ENCODE peak calls at places on chromosome 1, in six cellular contexts. One of them, this sample, is unnamed.

GRCh38 chr1:36248250-36248894 is 24.1 kb downstream of the THRAP3 start:
- DNase-seq in esophagus squamous epithelium: no peak
- DNase-seq in sigmoid colon: peak; percentile 90
- DNase-seq in spleen: no peak
- DNase-seq in A549: peak; percentile 30
- DNase-seq in transverse colon: peak; percentile 53
- DNase-seq in this sample: peak; percentile 69

GRCh38 chr1:203140076-203140475 is 12.6 kb downstream of the ADORA1 start:
- DNase-seq in transverse colon: no peak
- DNase-seq in A549: no peak
- DNase-seq in sigmoid colon: no peak
- DNase-seq in esophagus squamous epithelium: no peak
- DNase-seq in spleen: peak; percentile 34
- DNase-seq in this sample: no peak

GRCh38 chr1:105793541-105794146 is 1262.8 kb upstream of the PRMT6 start:
- DNase-seq in transverse colon: peak; percentile 27
- DNase-seq in A549: no peak
- DNase-seq in sigmoid colon: no peak
- DNase-seq in spleen: no peak
- DNase-seq in esophagus squamous epithelium: no peak
- DNase-seq in this sample: peak; percentile 50

GRCh38 chr1:112466078-112466660 is 42.6 kb upstream of the WNT2B start:
- DNase-seq in transverse colon: peak; percentile 96
- DNase-seq in A549: peak; percentile 43
- DNase-seq in esophagus squamous epithelium: peak; percentile 77
- DNase-seq in spleen: peak; percentile 97
- DNase-seq in sigmoid colon: peak; percentile 98
- DNase-seq in this sample: peak; percentile 97

GRCh38 chr1:241990040-241990439 is 8.9 kb downstream of the MAP1LC3C start:
- DNase-seq in sigmoid colon: peak; percentile 94
- DNase-seq in spleen: no peak
- DNase-seq in esophagus squamous epithelium: no peak
- DNase-seq in transverse colon: peak; percentile 61
- DNase-seq in A549: peak; percentile 72
- DNase-seq in this sample: peak; percentile 48

GRCh38 chr1:192350351-192350750 is 33.6 kb downstream of the RGS21 start:
- DNase-seq in A549: no peak
- DNase-seq in sigmoid colon: no peak
- DNase-seq in spleen: no peak
- DNase-seq in transverse colon: no peak
- DNase-seq in esophagus squamous epithelium: no peak
- DNase-seq in this sample: no peak

GRCh38 chr1:98389809-98390208 is 271.7 kb upstream of the SNX7 start:
- DNase-seq in A549: no peak
- DNase-seq in transverse colon: no peak
- DNase-seq in spleen: no peak
- DNase-seq in esophagus squamous epithelium: no peak
- DNase-seq in sigmoid colon: no peak
- DNase-seq in this sample: no peak

GRCh38 chr1:118148034-118148433 is 37.0 kb downstream of the SPAG17 start:
- DNase-seq in sigmoid colon: no peak
- DNase-seq in esophagus squamous epithelium: no peak
- DNase-seq in transverse colon: no peak
- DNase-seq in A549: no peak
- DNase-seq in spleen: no peak
- DNase-seq in this sample: no peak

GRCh38 chr1:210024996-210025395 is 87.0 kb downstream of the SYT14 start:
- DNase-seq in esophagus squamous epithelium: no peak
- DNase-seq in spleen: no peak
- DNase-seq in A549: no peak
- DNase-seq in transverse colon: no peak
- DNase-seq in sigmoid colon: no peak
- DNase-seq in this sample: no peak

GRCh38 chr1:75133754-75134655 is at the start of gene LHX8:
- DNase-seq in esophagus squamous epithelium: no peak
- DNase-seq in sigmoid colon: no peak
- DNase-seq in A549: no peak
- DNase-seq in transverse colon: no peak
- DNase-seq in spleen: no peak
- DNase-seq in this sample: no peak
- H3K4me1 ChIP-seq in esophagus squamous epithelium: peaks cover 35% of the 10 kb centered on the region
- H3K4me1 ChIP-seq in sigmoid colon: peaks cover 43% of the 10 kb centered on the region
- H3K4me1 ChIP-seq in A549: no peaks in the 10 kb centered on the region
- H3K4me1 ChIP-seq in transverse colon: peaks cover 11% of the 10 kb centered on the region
- H3K4me1 ChIP-seq in spleen: peaks cover 24% of the 10 kb centered on the region
- H3K4me1 ChIP-seq in this sample: peaks cover 29% of the 10 kb centered on the region

DNA sequence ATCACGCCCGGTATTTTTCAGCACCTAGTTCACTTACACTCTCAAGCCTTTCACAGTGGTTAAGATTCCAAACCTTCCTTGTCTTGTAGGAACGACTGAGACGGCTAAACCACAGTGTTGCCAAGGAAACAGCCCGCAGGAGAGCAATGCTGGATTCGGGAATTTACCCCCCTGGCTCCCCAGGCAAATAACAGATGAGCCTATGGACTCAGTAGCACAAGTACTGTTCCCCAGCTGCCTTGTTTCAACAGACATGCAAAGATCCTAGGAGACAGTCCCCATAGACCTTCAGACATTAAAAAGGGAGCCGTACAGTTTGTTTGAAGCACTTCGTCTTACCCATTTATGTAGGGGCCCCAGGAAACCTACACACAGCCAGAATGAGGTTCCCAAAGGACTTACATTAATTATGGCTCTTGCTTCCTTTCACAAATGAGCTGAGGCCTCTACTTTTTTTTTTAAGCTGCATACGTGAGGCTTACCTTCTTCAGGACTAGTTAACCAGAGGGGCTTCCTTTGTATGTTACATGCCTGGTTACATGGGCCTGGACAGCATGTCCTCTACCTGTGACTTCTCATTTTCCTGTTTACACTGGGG is 2.7 kb downstream of the SNAPIN start:
- DNase-seq in transverse colon: no peak
- DNase-seq in esophagus squamous epithelium: no peak
- DNase-seq in spleen: no peak
- DNase-seq in sigmoid colon: no peak
- DNase-seq in A549: no peak
- DNase-seq in this sample: no peak
- TF ChIP-seq POLR2A in transverse colon: no peak
- TF ChIP-seq POLR2A in esophagus squamous epithelium: no peak
- TF ChIP-seq POLR2A in spleen: no peak
- TF ChIP-seq POLR2A in sigmoid colon: no peak
- TF ChIP-seq POLR2A in A549: no peak
- TF ChIP-seq POLR2A in this sample: no peak

GRCh38 chr1:8394456-8395321 is 76.8 kb downstream of the SLC45A1 start:
- DNase-seq in A549: no peak
- DNase-seq in esophagus squamous epithelium: no peak
- DNase-seq in transverse colon: no peak
- DNase-seq in spleen: no peak
- DNase-seq in sigmoid colon: no peak
- DNase-seq in this sample: no peak
- H3K4me1 ChIP-seq in A549: peaks cover 43% of the 10 kb centered on the region
- H3K4me1 ChIP-seq in esophagus squamous epithelium: peaks cover 76% of the 10 kb centered on the region
- H3K4me1 ChIP-seq in transverse colon: peaks cover 69% of the 10 kb centered on the region
- H3K4me1 ChIP-seq in spleen: peaks cover 90% of the 10 kb centered on the region
- H3K4me1 ChIP-seq in sigmoid colon: peaks cover 86% of the 10 kb centered on the region
- H3K4me1 ChIP-seq in this sample: peaks cover 46% of the 10 kb centered on the region

GRCh38 chr1:160631983-160632625 is 14.7 kb downstream of the SLAMF1 start:
- DNase-seq in sigmoid colon: no peak
- DNase-seq in transverse colon: no peak
- DNase-seq in spleen: no peak
- DNase-seq in A549: no peak
- DNase-seq in esophagus squamous epithelium: no peak
- DNase-seq in this sample: no peak
- TF ChIP-seq POLR2A in sigmoid colon: no peak
- TF ChIP-seq POLR2A in transverse colon: no peak
- TF ChIP-seq POLR2A in spleen: no peak
- TF ChIP-seq POLR2A in A549: no peak
- TF ChIP-seq POLR2A in esophagus squamous epithelium: no peak
- TF ChIP-seq POLR2A in this sample: no peak

GRCh38 chr1:111218947-111219346 is 8.6 kb upstream of the CHI3L2 start:
- DNase-seq in A549: no peak
- DNase-seq in sigmoid colon: no peak
- DNase-seq in esophagus squamous epithelium: no peak
- DNase-seq in transverse colon: no peak
- DNase-seq in spleen: no peak
- DNase-seq in this sample: no peak
- H3K4me1 ChIP-seq in A549: no peaks in the 10 kb centered on the region
- H3K4me1 ChIP-seq in sigmoid colon: no peaks in the 10 kb centered on the region
- H3K4me1 ChIP-seq in esophagus squamous epithelium: peaks cover 69% of the 10 kb centered on the region
- H3K4me1 ChIP-seq in transverse colon: peaks cover 19% of the 10 kb centered on the region
- H3K4me1 ChIP-seq in spleen: peaks cover 99% of the 10 kb centered on the region
- H3K4me1 ChIP-seq in this sample: peaks cover 9% of the 10 kb centered on the region

DNA sequence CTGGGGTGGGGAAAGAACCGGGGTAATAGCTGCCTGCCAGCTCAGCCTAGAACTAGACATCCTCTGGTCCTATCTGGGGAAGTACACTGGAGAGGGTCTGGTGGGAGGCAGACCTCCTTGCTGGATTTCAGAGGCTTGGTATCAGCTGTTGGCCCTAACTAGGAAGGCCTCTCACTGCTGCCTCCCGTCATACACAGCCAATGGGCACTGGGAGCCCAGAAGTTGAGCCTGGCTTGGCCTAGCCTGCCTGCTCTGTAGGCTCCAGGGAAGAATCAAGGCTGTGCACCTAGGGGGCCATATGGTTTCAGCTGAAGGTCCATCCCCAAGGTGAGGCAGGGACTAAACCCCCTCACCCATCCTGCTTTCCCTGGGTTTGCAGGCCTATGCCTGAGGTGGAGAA is 4.3 kb upstream of the MUTYH start:
- DNase-seq in sigmoid colon: no peak
- DNase-seq in esophagus squamous epithelium: no peak
- DNase-seq in A549: no peak
- DNase-seq in transverse colon: no peak
- DNase-seq in spleen: no peak
- DNase-seq in this sample: no peak
- TF ChIP-seq POLR2A in sigmoid colon: no peak
- TF ChIP-seq POLR2A in esophagus squamous epithelium: no peak
- TF ChIP-seq POLR2A in A549: no peak
- TF ChIP-seq POLR2A in transverse colon: no peak
- TF ChIP-seq POLR2A in spleen: no peak
- TF ChIP-seq POLR2A in this sample: no peak

DNA sequence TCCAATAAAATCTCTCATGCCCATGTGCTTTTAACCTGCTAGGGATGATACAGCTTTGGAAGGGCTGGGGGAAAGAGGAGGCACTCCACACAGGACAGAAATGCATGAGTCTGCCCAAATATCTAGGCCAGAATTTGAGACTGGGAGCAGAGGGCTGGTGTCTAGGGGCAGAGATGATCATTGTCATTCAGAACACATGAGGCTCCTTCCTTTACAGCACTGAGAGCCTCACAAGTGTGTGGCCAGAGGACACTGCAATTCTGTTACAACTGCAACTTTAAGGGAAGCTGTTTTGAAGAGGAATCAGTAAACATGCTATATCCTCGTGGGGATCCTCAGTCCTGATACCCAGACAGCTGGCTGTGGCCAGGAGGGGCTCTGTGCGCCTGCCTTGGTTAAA is 541.3 kb downstream of the OMA1 start:
- DNase-seq in esophagus squamous epithelium: no peak
- DNase-seq in spleen: no peak
- DNase-seq in transverse colon: no peak
- DNase-seq in A549: no peak
- DNase-seq in sigmoid colon: no peak
- DNase-seq in this sample: no peak
- H3K4me1 ChIP-seq in esophagus squamous epithelium: no peaks in the 10 kb centered on the region
- H3K4me1 ChIP-seq in spleen: no peaks in the 10 kb centered on the region
- H3K4me1 ChIP-seq in transverse colon: no peaks in the 10 kb centered on the region
- H3K4me1 ChIP-seq in A549: no peaks in the 10 kb centered on the region
- H3K4me1 ChIP-seq in sigmoid colon: no peaks in the 10 kb centered on the region
- H3K4me1 ChIP-seq in this sample: no peaks in the 10 kb centered on the region

This sample was measured in body of pancreas.